ENCODE peak calls at places on chromosomes 3 and 15, in eight cellular contexts. U is upper lobe of left lung, C is H1, A is stomach, K is esophagus muscularis mucosa, B is HCT116, N is Panc1, M is K562. Q is an unnamed sample. For H3K4me1, the result is how much of the 10 kb centered on the place peaks cover.

GRCh38 chr3:185069583-185070030 is 83.3 kb downstream of the C3orf70 start:
- DNase-seq in C (peak), B (no peak), M (no peak), A (no peak), N (no peak), U (no peak), K (no peak), Q (no peak)

GRCh38 chr3:153029350-153029749 is 132.7 kb upstream of the RAP2B start:
- DNase-seq in A (no peak), U (no peak), K (no peak), M (peak), C (no peak), B (no peak), N (no peak), Q (no peak)

GRCh38 chr3:148083501-148084267 is 614.0 kb upstream of the AGTR1 start:
- DNase-seq in M (no peak), B (no peak), K (no peak), A (no peak), C (no peak), N (no peak), U (no peak), Q (no peak)

GRCh38 chr3:131363275-131363674 is 18.3 kb upstream of the NUDT16 start:
- DNase-seq in A (no peak), C (no peak), B (no peak), N (no peak), K (peak), U (no peak), M (no peak), Q (no peak)

GRCh38 chr3:9690451-9691450 is 12.9 kb upstream of the CPNE9 start:
- DNase-seq in C (no peak), A (no peak), B (no peak), M (peak), N (no peak), K (no peak), U (no peak), Q (no peak)

GRCh38 chr15:62594017-62594416 is 428.9 kb upstream of the C2CD4B start:
- DNase-seq in U (no peak), C (no peak), B (no peak), N (no peak), A (no peak), K (no peak), M (no peak), Q (no peak)

GRCh38 chr15:51168700-51169099 is 74.0 kb upstream of the TNFAIP8L3 start:
- DNase-seq in U (no peak), C (no peak), B (no peak), K (no peak), A (no peak), N (no peak), M (no peak), Q (no peak)

GRCh38 chr3:26099692-26100091 is 309.8 kb downstream of the OXSM start:
- DNase-seq in A (no peak), B (no peak), M (no peak), C (no peak), U (no peak), K (no peak), N (no peak), Q (no peak)

GRCh38 chr15:81155375-81156218 is 21.5 kb downstream of the CFAP161 start:
- DNase-seq in A (peak), U (no peak), N (peak), B (peak), M (peak), K (no peak), C (no peak), Q (peak)

GRCh38 chr3:127325630-127325961 is 37.8 kb upstream of the PRR20G start:
- DNase-seq in A (no peak), C (no peak), B (no peak), K (no peak), M (no peak), N (no peak), U (no peak), Q (no peak)

GRCh38 chr3:194985031-194985578 is 285.9 kb downstream of the XXYLT1 start:
- DNase-seq in A (peak), N (no peak), B (peak), M (peak), U (peak), C (peak), K (no peak), Q (peak)

GRCh38 chr3:127489357-127489756 is 101.2 kb downstream of the TPRA1 start:
- DNase-seq in M (no peak), K (no peak), U (no peak), A (no peak), N (no peak), C (no peak), B (no peak), Q (no peak)

GRCh38 chr15:75479670-75480069 is 28.2 kb upstream of the SIN3A start:
- DNase-seq in K (no peak), U (no peak), A (no peak), C (no peak), B (no peak), N (no peak), M (no peak), Q (no peak)

GRCh38 chr15:57356636-57357035 is 19.7 kb upstream of the CGNL1 start:
- DNase-seq in C (no peak), N (no peak), B (no peak), M (no peak), U (no peak), A (no peak), K (no peak), Q (no peak)

GRCh38 chr3:45143673-45144670 is 2.2 kb downstream of the CDCP1 start:
- DNase-seq in B (no peak), N (no peak), M (peak), U (no peak), K (no peak), A (no peak), C (no peak), Q (no peak)

GRCh38 chr3:134904796-134905646 is 110.0 kb downstream of the EPHB1 start:
- DNase-seq in U (no peak), C (no peak), A (no peak), K (no peak), B (no peak), N (no peak), M (no peak), Q (peak)

GRCh38 chr3:15326673-15327072 is 5.7 kb downstream of the SH3BP5 start:
- DNase-seq in B (no peak), M (no peak), C (no peak), K (no peak), N (no peak), U (no peak), A (no peak), Q (no peak)

GRCh38 chr3:120418866-120419490 is 31.8 kb downstream of the FSTL1 start:
- DNase-seq in B (peak), K (no peak), M (peak), U (no peak), A (peak), C (no peak), N (peak), Q (no peak)

GRCh38 chr3:43852066-43852465 is 161.3 kb downstream of the ABHD5 start:
- DNase-seq in A (no peak), U (no peak), K (no peak), N (no peak), C (no peak), B (no peak), M (no peak), Q (no peak)

GRCh38 chr3:73529280-73530029 is 95.3 kb downstream of the PDZRN3 start:
- DNase-seq in U (no peak), A (no peak), B (no peak), K (peak), N (no peak), C (no peak), M (no peak), Q (no peak)

GRCh38 chr3:79019137-79019923 is 748.5 kb downstream of the ROBO1 start:
- DNase-seq in U (peak), N (peak), M (peak), A (peak), B (no peak), C (peak), K (no peak), Q (peak)

GRCh38 chr3:37990527-37990926 is at the start of gene VILL:
- DNase-seq in K (no peak), U (no peak), B (no peak), N (no peak), M (no peak), C (no peak), A (peak), Q (peak)

GRCh38 chr3:37988931-37989525 is 1.6 kb upstream of the VILL start:
- DNase-seq in U (no peak), K (no peak), C (no peak), M (no peak), B (no peak), N (no peak), A (no peak), Q (peak)

GRCh38 chr3:37991109-37991508 is 523 bp downstream of the VILL start:
- DNase-seq in N (no peak), B (no peak), K (no peak), A (peak), C (no peak), M (no peak), U (no peak), Q (peak)

GRCh38 chr3:37991823-37992222 is 1.2 kb downstream of the VILL start:
- DNase-seq in A (peak), B (no peak), U (no peak), M (no peak), N (no peak), C (no peak), K (no peak), Q (peak)

GRCh38 chr3:37989821-37990480 is 635 bp upstream of the VILL start:
- DNase-seq in B (no peak), K (no peak), C (no peak), M (no peak), A (peak), U (no peak), N (no peak), Q (peak)
- H3K4me1 ChIP-seq in B (under half), K (under half), C (under half), M (half or more), A (half or more), U (under half), N (under half), Q (under half)

DNA sequence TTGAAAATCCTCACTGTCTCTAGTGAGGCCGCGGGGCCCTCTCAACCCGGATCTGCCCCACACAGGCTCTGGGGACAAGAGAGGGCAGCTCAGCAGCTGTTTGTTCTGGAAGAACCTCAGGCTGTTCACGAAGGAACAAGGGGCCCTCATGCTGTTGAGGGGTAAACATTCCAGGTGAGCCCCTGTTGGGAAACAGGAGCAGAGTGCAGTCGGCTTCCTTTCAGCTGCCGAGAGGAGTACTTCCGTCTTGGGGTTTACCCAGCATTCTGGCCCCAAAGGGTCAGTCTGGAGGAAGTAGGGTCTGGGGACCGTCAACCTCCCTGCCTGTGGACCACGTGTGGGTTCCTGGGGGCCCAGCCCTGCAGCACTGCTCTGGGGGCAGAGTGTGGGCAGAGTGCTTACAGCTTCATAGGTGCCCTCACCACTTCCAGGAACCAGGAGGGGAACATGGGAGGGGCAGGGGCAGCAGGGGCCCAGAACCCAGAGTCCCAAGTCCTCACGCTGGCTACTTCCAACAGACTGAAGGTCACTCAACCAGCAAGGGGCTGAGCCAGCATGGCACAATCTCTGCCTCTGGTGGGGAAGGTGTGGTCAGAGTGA is 49.2 kb upstream of the CTSH start:
- DNase-seq in N (no peak), B (no peak), M (no peak), U (peak), C (no peak), A (no peak), K (no peak), Q (no peak)
- TF ChIP-seq POLR2AphosphoS5 in N (no peak), B (no peak), M (no peak), U (no peak), C (no peak), A (no peak), K (no peak), Q (no peak)

GRCh38 chr15:63881431-63881830 is 47.7 kb upstream of the HERC1 start:
- DNase-seq in B (no peak), A (no peak), K (no peak), C (no peak), N (no peak), U (no peak), M (no peak), Q (no peak)
- H3K27ac ChIP-seq in B (no peak), A (no peak), K (no peak), C (no peak), N (no peak), U (no peak), M (no peak), Q (no peak)

GRCh38 chr3:62822905-62823304 is 52.3 kb downstream of the CADPS start:
- DNase-seq in M (no peak), A (no peak), B (no peak), N (no peak), K (no peak), U (no peak), C (no peak), Q (no peak)
- H3K4me1 ChIP-seq in M (under half), A (under half), B (under half), N (under half), K (under half), U (under half), C (under half), Q (under half)

DNA sequence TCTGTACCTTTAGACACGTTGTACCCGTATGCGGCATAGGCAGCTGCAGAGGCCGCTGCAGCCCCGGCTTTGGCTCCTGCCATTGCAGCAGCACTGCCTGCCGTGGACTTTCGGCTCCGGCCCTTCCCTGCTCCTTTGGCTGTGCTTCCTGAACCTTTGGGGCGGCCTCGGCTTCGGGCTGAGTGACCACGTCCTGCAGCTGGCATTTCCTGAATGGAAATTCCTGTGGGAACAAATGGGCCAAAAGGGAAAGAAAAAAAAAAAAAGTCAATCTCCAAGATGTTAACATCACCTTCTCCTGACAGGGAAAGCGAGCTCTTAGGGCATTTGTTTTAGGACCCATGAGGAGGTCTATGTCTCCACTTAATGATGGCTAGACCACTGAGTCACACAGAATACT is 29.6 kb downstream of the CHAC1 start:
- DNase-seq in N (no peak), U (peak), M (no peak), B (no peak), C (no peak), K (no peak), A (no peak), Q (no peak)
- TF ChIP-seq POLR2AphosphoS5 in N (no peak), U (no peak), M (no peak), B (no peak), C (no peak), K (peak), A (no peak), Q (no peak)

DNA sequence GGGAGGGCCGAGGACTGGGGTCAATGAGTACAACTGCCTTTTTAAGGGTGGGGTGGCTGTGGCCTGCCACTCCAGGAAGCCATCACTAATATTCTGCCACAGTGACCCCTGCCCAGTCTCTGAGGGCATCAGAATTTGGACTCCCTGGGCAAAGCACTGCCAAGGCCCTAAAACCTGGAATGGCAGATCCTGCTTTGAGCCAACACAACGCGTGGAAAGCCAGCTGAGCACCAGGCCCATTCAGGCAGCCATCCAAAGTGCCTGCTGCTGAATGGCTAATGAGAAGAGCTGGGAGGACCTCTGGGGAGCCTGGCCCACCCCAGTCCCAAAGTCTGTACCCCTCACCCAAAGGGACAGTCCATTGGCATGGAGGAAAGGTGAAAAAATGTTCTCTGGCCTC is 5.0 kb downstream of the TWF2 start:
- DNase-seq in N (no peak), K (no peak), C (no peak), B (no peak), U (no peak), A (no peak), M (no peak), Q (no peak)
- H3K27ac ChIP-seq in N (no peak), K (no peak), C (no peak), B (no peak), U (no peak), A (no peak), M (no peak), Q (no peak)

GRCh38 chr15:65071381-65071811 is 3.6 kb upstream of the RASL12 start:
- DNase-seq in M (no peak), A (no peak), C (no peak), N (no peak), K (no peak), B (no peak), U (no peak), Q (peak)
- H3K4me1 ChIP-seq in M (under half), A (half or more), C (under half), N (under half), K (half or more), B (under half), U (under half), Q (half or more)

GRCh38 chr3:95789111-95789510 is 1025.3 kb upstream of the EPHA6 start:
- DNase-seq in K (no peak), M (no peak), N (no peak), A (no peak), B (no peak), U (no peak), C (no peak), Q (no peak)
- TF ChIP-seq POLR2AphosphoS5 in K (no peak), M (no peak), N (no peak), A (no peak), B (no peak), U (no peak), C (no peak), Q (no peak)